ENCODE peak calls at places on chromosomes 7 and 10, in five cellular contexts. One of them, this sample, is unnamed.

GRCh38 chr7:64463636-64464375 is 99.1 kb downstream of the ZNF680 start:
- DNase-seq in endodermal cell: no peak
- DNase-seq in astrocyte of the spinal cord: peak
- DNase-seq in choroid plexus epithelial cell: peak
- DNase-seq in uterus: peak
- DNase-seq in this sample: no peak

GRCh38 chr7:22782616-22783232 is 39.9 kb downstream of the TOMM7 start:
- DNase-seq in astrocyte of the spinal cord: peak
- DNase-seq in uterus: peak
- DNase-seq in choroid plexus epithelial cell: peak
- DNase-seq in endodermal cell: peak
- DNase-seq in this sample: peak

GRCh38 chr7:54664235-54665228 is 94.5 kb downstream of the SEC61G start:
- DNase-seq in astrocyte of the spinal cord: peak
- DNase-seq in uterus: peak
- DNase-seq in choroid plexus epithelial cell: peak
- DNase-seq in endodermal cell: peak
- DNase-seq in this sample: peak

GRCh38 chr7:134186022-134186421 is 58.9 kb downstream of the LRGUK start:
- DNase-seq in choroid plexus epithelial cell: peak
- DNase-seq in endodermal cell: no peak
- DNase-seq in astrocyte of the spinal cord: no peak
- DNase-seq in uterus: no peak
- DNase-seq in this sample: no peak

GRCh38 chr10:44913312-44914079 is 2.4 kb downstream of the TMEM72 start:
- DNase-seq in astrocyte of the spinal cord: no peak
- DNase-seq in endodermal cell: no peak
- DNase-seq in uterus: no peak
- DNase-seq in choroid plexus epithelial cell: peak
- DNase-seq in this sample: no peak

GRCh38 chr7:6628045-6628444 is 9.1 kb upstream of the ZNF316 start:
- DNase-seq in astrocyte of the spinal cord: no peak
- DNase-seq in uterus: no peak
- DNase-seq in endodermal cell: no peak
- DNase-seq in choroid plexus epithelial cell: no peak
- DNase-seq in this sample: no peak

GRCh38 chr7:80858141-80858903 is 60.5 kb downstream of the SEMA3C start:
- DNase-seq in astrocyte of the spinal cord: peak
- DNase-seq in choroid plexus epithelial cell: peak
- DNase-seq in endodermal cell: no peak
- DNase-seq in uterus: no peak
- DNase-seq in this sample: peak

GRCh38 chr7:38070718-38071117 is 107.3 kb upstream of the STARD3NL start:
- DNase-seq in astrocyte of the spinal cord: peak
- DNase-seq in endodermal cell: peak
- DNase-seq in choroid plexus epithelial cell: peak
- DNase-seq in uterus: no peak
- DNase-seq in this sample: no peak

GRCh38 chr7:152667900-152668440 is 8.0 kb downstream of the XRCC2 start:
- DNase-seq in astrocyte of the spinal cord: no peak
- DNase-seq in endodermal cell: no peak
- DNase-seq in uterus: no peak
- DNase-seq in choroid plexus epithelial cell: peak
- DNase-seq in this sample: no peak

GRCh38 chr10:10677479-10677878 is 340.2 kb upstream of the CELF2 start:
- DNase-seq in astrocyte of the spinal cord: peak
- DNase-seq in uterus: peak
- DNase-seq in choroid plexus epithelial cell: peak
- DNase-seq in endodermal cell: peak
- DNase-seq in this sample: no peak

GRCh38 chr7:7970113-7970619 is 1.6 kb downstream of the GLCCI1 start:
- DNase-seq in uterus: no peak
- DNase-seq in choroid plexus epithelial cell: no peak
- DNase-seq in astrocyte of the spinal cord: peak
- DNase-seq in endodermal cell: peak
- DNase-seq in this sample: no peak
- TF ChIP-seq CTCF in uterus: no peak
- TF ChIP-seq CTCF in choroid plexus epithelial cell: no peak
- TF ChIP-seq CTCF in astrocyte of the spinal cord: no peak
- TF ChIP-seq CTCF in endodermal cell: no peak
- TF ChIP-seq CTCF in this sample: no peak

DNA sequence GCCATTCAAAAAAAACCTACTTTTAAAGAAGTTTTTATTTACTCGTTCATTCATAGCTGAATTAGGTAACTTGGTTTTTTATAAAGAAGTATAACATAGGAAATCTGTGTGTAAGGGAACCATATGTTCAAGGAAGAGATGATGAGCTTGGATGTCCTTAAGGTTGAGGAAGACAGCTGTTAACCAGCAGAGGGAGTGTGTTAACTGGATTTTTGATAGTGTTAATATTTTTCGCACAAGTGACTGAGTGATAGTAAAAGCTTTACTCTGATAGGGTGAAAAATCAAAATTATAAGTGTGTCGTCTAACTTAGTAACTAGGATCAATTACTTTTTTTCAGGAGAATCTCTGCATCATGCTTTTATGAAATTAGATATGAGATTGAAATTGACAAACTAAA is 134.7 kb downstream of the ARL5B start:
- DNase-seq in endodermal cell: no peak
- DNase-seq in astrocyte of the spinal cord: peak
- DNase-seq in uterus: no peak
- DNase-seq in choroid plexus epithelial cell: peak
- DNase-seq in this sample: no peak
- TF ChIP-seq CTCF in endodermal cell: peak
- TF ChIP-seq CTCF in astrocyte of the spinal cord: peak
- TF ChIP-seq CTCF in uterus: no peak
- TF ChIP-seq CTCF in choroid plexus epithelial cell: peak
- TF ChIP-seq CTCF in this sample: no peak

GRCh38 chr7:158439035-158439434 is 148.6 kb downstream of the PTPRN2 start:
- DNase-seq in endodermal cell: no peak
- DNase-seq in uterus: no peak
- DNase-seq in astrocyte of the spinal cord: no peak
- DNase-seq in choroid plexus epithelial cell: no peak
- DNase-seq in this sample: no peak

GRCh38 chr7:158444501-158445420 is 142.9 kb downstream of the PTPRN2 start:
- DNase-seq in choroid plexus epithelial cell: no peak
- DNase-seq in astrocyte of the spinal cord: no peak
- DNase-seq in uterus: no peak
- DNase-seq in endodermal cell: peak
- DNase-seq in this sample: no peak

GRCh38 chr7:158443688-158444483 is 143.7 kb downstream of the PTPRN2 start:
- DNase-seq in astrocyte of the spinal cord: no peak
- DNase-seq in choroid plexus epithelial cell: no peak
- DNase-seq in uterus: no peak
- DNase-seq in endodermal cell: peak
- DNase-seq in this sample: no peak

GRCh38 chr7:158443014-158443687 is 144.5 kb downstream of the PTPRN2 start:
- DNase-seq in endodermal cell: peak
- DNase-seq in uterus: no peak
- DNase-seq in choroid plexus epithelial cell: no peak
- DNase-seq in astrocyte of the spinal cord: no peak
- DNase-seq in this sample: no peak

GRCh38 chr7:158442260-158442659 is 145.4 kb downstream of the PTPRN2 start:
- DNase-seq in endodermal cell: peak
- DNase-seq in astrocyte of the spinal cord: no peak
- DNase-seq in choroid plexus epithelial cell: peak
- DNase-seq in uterus: no peak
- DNase-seq in this sample: no peak
- TF ChIP-seq CTCF in endodermal cell: peak
- TF ChIP-seq CTCF in astrocyte of the spinal cord: no peak
- TF ChIP-seq CTCF in choroid plexus epithelial cell: peak
- TF ChIP-seq CTCF in uterus: no peak
- TF ChIP-seq CTCF in this sample: no peak

GRCh38 chr7:108875139-108875538 is 305.5 kb downstream of the DNAJB9 start:
- DNase-seq in endodermal cell: peak
- DNase-seq in astrocyte of the spinal cord: peak
- DNase-seq in choroid plexus epithelial cell: peak
- DNase-seq in uterus: no peak
- DNase-seq in this sample: no peak
- TF ChIP-seq CTCF in endodermal cell: peak
- TF ChIP-seq CTCF in astrocyte of the spinal cord: peak
- TF ChIP-seq CTCF in choroid plexus epithelial cell: peak
- TF ChIP-seq CTCF in uterus: no peak
- TF ChIP-seq CTCF in this sample: peak

GRCh38 chr10:77770081-77770867 is 132.7 kb upstream of the KCNMA1 start:
- DNase-seq in choroid plexus epithelial cell: no peak
- DNase-seq in endodermal cell: peak
- DNase-seq in astrocyte of the spinal cord: no peak
- DNase-seq in uterus: no peak
- DNase-seq in this sample: no peak
- TF ChIP-seq CTCF in choroid plexus epithelial cell: no peak
- TF ChIP-seq CTCF in endodermal cell: no peak
- TF ChIP-seq CTCF in astrocyte of the spinal cord: no peak
- TF ChIP-seq CTCF in uterus: no peak
- TF ChIP-seq CTCF in this sample: no peak

GRCh38 chr7:24788075-24788474 is 30.8 kb upstream of the GSDME start:
- DNase-seq in choroid plexus epithelial cell: no peak
- DNase-seq in uterus: no peak
- DNase-seq in endodermal cell: no peak
- DNase-seq in astrocyte of the spinal cord: no peak
- DNase-seq in this sample: no peak
- TF ChIP-seq CTCF in choroid plexus epithelial cell: peak
- TF ChIP-seq CTCF in uterus: no peak
- TF ChIP-seq CTCF in endodermal cell: peak
- TF ChIP-seq CTCF in astrocyte of the spinal cord: peak
- TF ChIP-seq CTCF in this sample: peak

DNA sequence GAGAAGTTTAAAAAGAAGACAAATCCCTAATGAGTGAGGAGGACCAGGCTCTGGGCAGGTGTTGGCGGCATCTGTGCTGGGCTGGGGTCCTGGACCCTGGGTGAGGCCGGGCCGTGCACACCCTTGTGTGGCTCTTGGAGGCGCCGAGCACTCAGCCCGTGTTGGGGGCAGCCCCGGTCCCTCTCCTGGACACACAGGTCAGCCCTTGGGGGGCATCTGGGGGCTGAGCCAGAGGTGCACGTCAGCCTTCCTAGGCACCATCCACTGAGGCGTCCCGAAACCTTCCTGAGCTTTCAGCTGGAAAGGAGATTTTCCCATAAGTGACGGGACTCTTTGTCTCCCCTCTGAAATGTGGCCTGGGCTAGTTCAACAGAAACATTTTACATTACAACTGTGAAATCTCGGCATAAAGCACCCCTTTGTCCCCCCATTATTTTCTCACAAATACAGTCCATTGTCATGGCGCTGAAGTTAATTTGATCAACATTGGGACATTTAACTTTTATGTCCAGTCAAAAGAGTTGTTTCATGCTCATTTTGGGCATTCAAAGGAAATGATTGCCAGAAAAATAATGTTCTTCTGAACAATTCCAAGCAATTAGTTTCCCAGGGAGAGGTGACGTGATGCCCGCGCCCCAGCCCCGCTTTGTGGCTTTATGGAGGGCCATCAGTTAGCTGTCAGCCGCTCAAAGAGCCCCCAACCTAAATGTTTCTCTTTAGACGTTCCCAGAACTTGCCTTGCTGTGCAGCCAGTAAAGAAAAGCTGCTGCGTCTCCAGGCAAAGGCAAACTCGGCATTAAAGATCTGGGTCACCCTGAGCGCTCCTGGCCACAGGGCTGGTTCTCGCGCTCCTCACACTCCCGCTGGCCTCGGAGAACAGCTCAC is 70.8 kb downstream of the NKX6-2 start:
- DNase-seq in endodermal cell: no peak
- DNase-seq in astrocyte of the spinal cord: peak
- DNase-seq in uterus: no peak
- DNase-seq in choroid plexus epithelial cell: no peak
- DNase-seq in this sample: no peak
- TF ChIP-seq CTCF in endodermal cell: no peak
- TF ChIP-seq CTCF in astrocyte of the spinal cord: no peak
- TF ChIP-seq CTCF in uterus: no peak
- TF ChIP-seq CTCF in choroid plexus epithelial cell: no peak
- TF ChIP-seq CTCF in this sample: no peak

GRCh38 chr7:26898917-26899316 is 34.5 kb upstream of the SKAP2 start:
- DNase-seq in choroid plexus epithelial cell: no peak
- DNase-seq in endodermal cell: no peak
- DNase-seq in uterus: no peak
- DNase-seq in astrocyte of the spinal cord: no peak
- DNase-seq in this sample: no peak

GRCh38 chr7:26900283-26900682 is 35.9 kb upstream of the SKAP2 start:
- DNase-seq in endodermal cell: no peak
- DNase-seq in choroid plexus epithelial cell: no peak
- DNase-seq in uterus: no peak
- DNase-seq in astrocyte of the spinal cord: no peak
- DNase-seq in this sample: no peak

GRCh38 chr7:26897928-26898327 is 33.5 kb upstream of the SKAP2 start:
- DNase-seq in astrocyte of the spinal cord: no peak
- DNase-seq in choroid plexus epithelial cell: no peak
- DNase-seq in endodermal cell: no peak
- DNase-seq in uterus: no peak
- DNase-seq in this sample: no peak

DNA sequence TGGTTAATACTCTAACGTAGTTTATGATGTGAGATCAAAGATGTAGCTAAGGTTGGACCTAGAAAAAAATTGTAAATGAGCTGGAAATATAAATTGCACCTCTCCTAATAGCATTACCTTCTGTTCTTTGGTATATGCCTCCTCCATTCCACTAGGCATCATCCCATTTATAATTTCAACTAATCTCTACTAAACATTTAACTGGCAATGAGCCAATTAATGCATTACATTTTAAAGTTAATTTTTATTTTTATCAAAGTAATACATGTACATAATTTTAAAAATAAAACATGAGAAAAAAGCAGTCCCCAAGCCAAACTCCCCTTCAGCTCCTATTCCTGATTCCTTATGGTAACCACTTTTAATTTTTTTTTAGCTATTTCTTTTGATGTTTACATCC is 35.1 kb upstream of the SKAP2 start:
- DNase-seq in astrocyte of the spinal cord: no peak
- DNase-seq in endodermal cell: no peak
- DNase-seq in choroid plexus epithelial cell: no peak
- DNase-seq in uterus: no peak
- DNase-seq in this sample: no peak
- TF ChIP-seq CTCF in astrocyte of the spinal cord: no peak
- TF ChIP-seq CTCF in endodermal cell: no peak
- TF ChIP-seq CTCF in choroid plexus epithelial cell: no peak
- TF ChIP-seq CTCF in uterus: no peak
- TF ChIP-seq CTCF in this sample: no peak